ENCODE peak calls at places on chromosomes 7 and 10, in seven cellular contexts. O is HepG2, Z is A549, I is GM12878, P is HCT116, T is SK-N-SH, U is K562. Q is an unnamed sample.

GRCh38 chr10:26221571-26221970 is 5.0 kb downstream of the GAD2 start:
- DNase-seq in T (peak; percentile 9), U (no peak), Z (no peak), O (no peak), P (no peak), I (no peak), Q (no peak)

GRCh38 chr7:148620749-148621372 is 30.3 kb downstream of the C7orf33 start:
- DNase-seq in I (no peak), Z (peak; percentile 32), T (no peak), P (peak; percentile 3), O (peak; percentile 16), U (no peak), Q (no peak)

GRCh38 chr7:117273325-117274292 is 49.2 kb downstream of the WNT2 start:
- DNase-seq in P (no peak), O (no peak), U (no peak), I (no peak), Z (no peak), T (no peak), Q (no peak)

GRCh38 chr7:15099074-15099473 is 196.5 kb upstream of the DGKB start:
- DNase-seq in U (no peak), Z (no peak), P (no peak), I (no peak), T (peak; percentile 76), O (no peak), Q (no peak)

GRCh38 chr10:122163182-122164027 is 107.7 kb upstream of the BTBD16 start:
- DNase-seq in O (no peak), I (no peak), T (peak; percentile 83), P (no peak), Z (no peak), U (no peak), Q (no peak)

GRCh38 chr7:67462781-67463191 is 466.2 kb downstream of the TYW1 start:
- DNase-seq in I (no peak), O (no peak), U (no peak), T (peak; percentile 88), P (no peak), Z (no peak), Q (no peak)

GRCh38 chr7:2990949-2991470 is 52.7 kb downstream of the CARD11 start:
- DNase-seq in T (no peak), U (no peak), Z (no peak), O (no peak), P (no peak), I (no peak), Q (no peak)

GRCh38 chr7:70076325-70076724 is 478.1 kb downstream of the AUTS2 start:
- DNase-seq in P (no peak), I (no peak), T (no peak), U (no peak), O (no peak), Z (no peak), Q (no peak)

GRCh38 chr10:90204956-90205695 is 503.7 kb downstream of the KIF20B start:
- DNase-seq in P (no peak), O (no peak), T (no peak), I (no peak), Z (no peak), U (no peak), Q (no peak)

GRCh38 chr7:2626498-2627117 is 5.2 kb upstream of the TTYH3 start:
- DNase-seq in Z (no peak), O (no peak), I (no peak), T (peak; percentile 56), P (no peak), U (no peak), Q (no peak)

GRCh38 chr10:20429742-20430141 is 467.4 kb downstream of the NEBL start:
- DNase-seq in I (no peak), P (no peak), Z (no peak), U (no peak), T (no peak), O (no peak), Q (no peak)

GRCh38 chr10:12985347-12985746 is 16.2 kb downstream of the CCDC3 start:
- DNase-seq in Z (no peak), I (no peak), U (no peak), T (no peak), O (no peak), P (no peak), Q (no peak)

GRCh38 chr10:127227663-127228062 is 31.3 kb upstream of the INSYN2A start:
- DNase-seq in P (no peak), U (no peak), T (no peak), O (peak; percentile 74), I (no peak), Z (no peak), Q (no peak)

GRCh38 chr7:155303897-155304296 is 6.2 kb downstream of the INSIG1 start:
- DNase-seq in Z (no peak), P (no peak), O (no peak), T (no peak), U (no peak), I (no peak), Q (no peak)

GRCh38 chr7:105060394-105060793 is 46.4 kb downstream of the KMT2E start:
- DNase-seq in Z (no peak), U (no peak), O (no peak), P (no peak), T (no peak), I (no peak), Q (no peak)

GRCh38 chr10:69337312-69338132 is 59.2 kb downstream of the HK1 start:
- DNase-seq in I (no peak), P (no peak), U (no peak), O (no peak), Z (no peak), T (peak; percentile 41), Q (no peak)

GRCh38 chr7:134674424-134674823 is 27.8 kb downstream of the BPGM start:
- DNase-seq in P (no peak), T (no peak), Z (no peak), U (no peak), O (no peak), I (no peak), Q (no peak)

GRCh38 chr7:134671670-134672069 is 25.0 kb downstream of the BPGM start:
- DNase-seq in U (no peak), T (no peak), Z (no peak), O (no peak), I (no peak), P (no peak), Q (no peak)

GRCh38 chr7:134669845-134670373 is 23.3 kb downstream of the BPGM start:
- DNase-seq in O (no peak), Z (peak; percentile 73), I (peak; percentile 23), P (peak; percentile 27), U (no peak), T (peak; percentile 67), Q (peak; percentile 99)

GRCh38 chr7:134667899-134668298 is 21.2 kb downstream of the BPGM start:
- DNase-seq in Z (no peak), P (no peak), I (no peak), O (no peak), U (no peak), T (no peak), Q (no peak)

DNA sequence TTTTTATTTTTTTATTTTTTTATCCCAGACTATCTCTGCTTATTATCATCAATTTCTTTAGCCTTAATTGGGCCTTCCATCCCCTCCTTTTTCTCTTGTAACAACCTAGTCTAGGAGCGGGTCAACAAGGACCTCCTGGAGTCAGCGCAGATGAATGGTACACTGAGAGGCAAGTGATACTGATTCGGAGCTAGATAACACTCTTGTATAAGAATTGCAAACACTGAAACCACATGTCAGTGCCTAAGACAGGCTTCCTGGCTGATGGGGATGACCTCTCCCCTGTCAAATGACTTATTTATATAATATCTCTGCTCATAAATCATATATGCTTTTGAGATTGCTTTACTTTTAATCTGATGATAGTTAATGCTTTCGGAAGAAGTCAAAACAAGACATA is 22.7 kb downstream of the BPGM start:
- DNase-seq in T (no peak), P (no peak), U (no peak), Z (no peak), I (no peak), O (no peak), Q (no peak)
- H3K4me3 ChIP-seq in T (no peak overlapping the region), P (no peak overlapping the region), U (no peak overlapping the region), Z (no peak overlapping the region), I (no peak overlapping the region), O (no peak overlapping the region), Q (no peak overlapping the region)

GRCh38 chr10:110407301-110408170 is 90.2 kb upstream of the DUSP5 start:
- DNase-seq in Z (no peak), O (no peak), I (no peak), T (no peak), P (no peak), U (no peak), Q (no peak)
- TF ChIP-seq REST in Z (no peak), O (no peak), I (no peak), T (no peak), P (no peak), U (no peak), Q (no peak)

DNA sequence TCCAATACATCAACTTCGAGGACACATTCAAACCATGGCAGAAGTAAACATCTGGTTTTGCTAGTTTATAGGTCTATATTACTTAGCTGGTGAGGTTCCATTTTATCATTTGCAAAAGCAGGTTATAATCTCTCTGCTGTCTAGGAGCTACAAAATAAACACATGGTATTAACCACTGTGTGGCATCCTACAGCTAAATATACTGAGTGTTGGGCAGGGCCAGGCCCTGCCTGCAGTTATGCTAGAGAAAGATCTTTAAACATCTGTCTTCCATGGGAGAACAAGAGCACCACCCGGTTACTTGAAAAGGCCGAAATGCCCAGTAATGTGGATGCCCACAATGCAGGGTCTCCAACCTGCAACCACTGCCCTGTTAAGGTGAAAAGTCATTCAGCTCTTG is 20.6 kb upstream of the FKBP9 start:
- DNase-seq in Z (no peak), O (no peak), P (no peak), I (no peak), U (no peak), T (no peak), Q (no peak)
- H3K4me3 ChIP-seq in Z (no peak overlapping the region), O (no peak overlapping the region), P (no peak overlapping the region), I (no peak overlapping the region), U (no peak overlapping the region), T (no peak overlapping the region), Q (no peak overlapping the region)

GRCh38 chr10:3578682-3579081 is 206.3 kb downstream of the KLF6 start:
- DNase-seq in T (no peak), I (no peak), Z (no peak), U (no peak), P (no peak), O (no peak), Q (no peak)
- TF ChIP-seq REST in T (no peak), I (no peak), Z (no peak), U (no peak), P (no peak), O (no peak), Q (no peak)

GRCh38 chr10:75782463-75783248 is 351.2 kb downstream of the LRMDA start:
- DNase-seq in T (no peak), Z (no peak), I (no peak), U (no peak), O (no peak), P (no peak), Q (no peak)
- H3K4me3 ChIP-seq in T (no peak overlapping the region), Z (no peak overlapping the region), I (no peak overlapping the region), U (no peak overlapping the region), O (no peak overlapping the region), P (no peak overlapping the region), Q (no peak overlapping the region)

GRCh38 chr10:7380704-7381241 is 30.1 kb downstream of the SFMBT2 start:
- DNase-seq in U (no peak), I (no peak), Z (no peak), O (no peak), T (no peak), P (no peak), Q (no peak)
- TF ChIP-seq REST in U (no peak), I (no peak), Z (no peak), O (no peak), T (no peak), P (no peak), Q (no peak)

Q was measured in Panc1.